ENCODE peak calls at places on chromosomes 11 and 22, in eight cellular contexts. C, P, U, Y, H, O, T and B are unnamed samples.

GRCh38 chr11:79087238-79087956 is 353.4 kb downstream of the TENM4 start:
- DNase-seq in C (no peak), P (no peak), U (no peak), Y (no peak), H (no peak), O (peak; percentile 62), T (peak; percentile 40), B (no peak)

GRCh38 chr11:77401486-77402217 is 72.2 kb downstream of the PAK1 start:
- DNase-seq in C (no peak), P (no peak), U (no peak), Y (no peak), H (no peak), O (no peak), T (no peak), B (no peak)

GRCh38 chr11:22478169-22478568 is 140.0 kb downstream of the SLC17A6 start:
- DNase-seq in C (no peak), P (no peak), U (no peak), Y (no peak), H (no peak), O (no peak), T (no peak), B (no peak)

GRCh38 chr22:37182949-37183245 is 5.2 kb downstream of the C1QTNF6 start:
- DNase-seq in C (no peak), P (no peak), U (no peak), Y (peak; percentile 41), H (no peak), O (no peak), T (no peak), B (no peak)

GRCh38 chr11:36002196-36002595 is 58.3 kb downstream of the LDLRAD3 start:
- DNase-seq in C (no peak), P (no peak), U (no peak), Y (no peak), H (no peak), O (no peak), T (no peak), B (no peak)

GRCh38 chr11:104962852-104963251 is 5.5 kb downstream of the CASP4 start:
- DNase-seq in C (no peak), P (no peak), U (no peak), Y (no peak), H (no peak), O (no peak), T (no peak), B (no peak)

GRCh38 chr11:119479685-119480275 is 56.8 kb upstream of the THY1 start:
- DNase-seq in C (no peak), P (no peak), U (no peak), Y (no peak), H (no peak), O (peak; percentile 72), T (no peak), B (peak; percentile 53)

GRCh38 chr22:37080438-37080837 is 28.9 kb downstream of the KCTD17 start:
- DNase-seq in C (no peak), P (no peak), U (no peak), Y (no peak), H (no peak), O (no peak), T (no peak), B (no peak)

DNA sequence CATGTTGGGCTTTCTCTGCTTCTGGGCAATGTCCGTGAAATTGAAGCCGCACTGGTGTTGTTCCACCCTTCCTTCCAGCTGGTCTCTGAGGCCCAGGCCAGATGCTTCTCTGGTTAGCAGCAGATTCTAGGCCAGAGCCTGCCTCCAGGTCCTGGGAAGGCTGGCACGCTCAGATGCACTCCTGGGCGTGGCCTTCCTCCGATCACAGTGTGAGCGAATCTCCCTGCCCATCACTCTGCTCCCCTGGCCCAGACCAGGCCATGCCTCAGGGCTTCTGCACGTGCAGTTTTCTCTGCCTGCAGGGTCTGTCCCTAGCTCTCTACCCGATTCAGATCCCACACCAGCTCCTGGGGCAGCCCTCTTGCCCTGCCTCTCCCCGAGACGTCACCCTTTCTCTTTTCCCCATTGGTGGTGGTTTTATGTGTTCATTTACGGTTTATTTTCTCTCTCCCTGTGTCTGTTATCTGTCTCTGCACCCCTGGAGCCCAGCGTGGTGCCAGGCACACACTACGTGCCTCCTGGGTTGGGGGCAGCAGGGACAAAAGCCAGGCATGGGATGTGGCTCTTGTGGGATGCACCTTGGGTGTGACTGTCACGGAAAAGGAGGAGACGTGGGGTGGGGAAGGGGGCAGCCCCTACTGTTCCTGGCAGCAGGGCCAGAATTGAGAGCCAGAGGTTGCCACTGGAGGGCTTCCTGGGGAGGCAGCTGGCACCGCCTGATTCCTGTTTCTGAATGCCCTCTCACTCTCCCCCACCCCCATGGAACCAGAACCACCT is 66.0 kb downstream of the KCNQ1 start:
- DNase-seq in C (peak; percentile 19), P (peak; percentile 6), U (peak; percentile 36), Y (no peak), H (no peak), O (no peak), T (peak; percentile 50), B (peak; percentile 80)
- TF ChIP-seq EP300 in C (no peak), P (no peak), U (no peak), Y (no peak), H (no peak), O (no peak), T (no peak), B (no peak)

GRCh38 chr11:488579-488978 is 18.5 kb downstream of the RNH1 start:
- DNase-seq in C (no peak), P (no peak), U (peak; percentile 76), Y (no peak), H (no peak), O (no peak), T (peak; percentile 28), B (no peak)

GRCh38 chr11:488992-489391 is 18.1 kb downstream of the RNH1 start:
- DNase-seq in C (no peak), P (peak; percentile 46), U (peak; percentile 73), Y (no peak), H (no peak), O (no peak), T (no peak), B (no peak)

GRCh38 chr11:486189-486588 is 20.9 kb downstream of the RNH1 start:
- DNase-seq in C (no peak), P (no peak), U (peak; percentile 62), Y (no peak), H (no peak), O (no peak), T (no peak), B (no peak)

GRCh38 chr11:488062-488461 is 19.0 kb downstream of the RNH1 start:
- DNase-seq in C (no peak), P (no peak), U (no peak), Y (no peak), H (no peak), O (no peak), T (no peak), B (no peak)

DNA sequence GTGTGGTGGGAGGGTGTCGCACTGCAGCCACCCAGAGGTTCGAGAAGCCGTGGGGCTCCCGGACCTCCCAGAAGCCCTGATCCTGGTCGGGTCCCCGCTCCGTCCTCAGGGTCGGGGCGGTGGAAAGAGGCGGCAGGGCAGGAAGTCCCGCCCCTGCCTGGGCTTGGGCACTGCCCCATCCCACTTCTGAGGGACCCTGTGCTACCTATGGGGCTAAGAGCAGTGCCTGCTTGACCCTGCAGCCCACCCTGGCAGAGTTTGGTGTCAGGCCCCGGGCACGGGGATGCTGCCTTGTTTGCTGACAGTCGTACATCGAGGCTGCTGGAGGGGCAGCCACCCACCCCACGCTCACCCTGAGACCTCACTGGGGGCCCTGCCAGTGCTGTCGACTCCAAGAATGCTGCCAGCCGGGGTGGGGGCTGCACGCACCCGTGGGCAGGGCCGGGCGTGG is 19.4 kb downstream of the RNH1 start:
- DNase-seq in C (no peak), P (no peak), U (peak; percentile 69), Y (no peak), H (no peak), O (no peak), T (no peak), B (no peak)
- H3K4me3 ChIP-seq in C (no peak overlapping the region), P (no peak overlapping the region), U (no peak overlapping the region), Y (no peak overlapping the region), H (no peak overlapping the region), O (no peak overlapping the region), T (no peak overlapping the region), B (no peak overlapping the region)

DNA sequence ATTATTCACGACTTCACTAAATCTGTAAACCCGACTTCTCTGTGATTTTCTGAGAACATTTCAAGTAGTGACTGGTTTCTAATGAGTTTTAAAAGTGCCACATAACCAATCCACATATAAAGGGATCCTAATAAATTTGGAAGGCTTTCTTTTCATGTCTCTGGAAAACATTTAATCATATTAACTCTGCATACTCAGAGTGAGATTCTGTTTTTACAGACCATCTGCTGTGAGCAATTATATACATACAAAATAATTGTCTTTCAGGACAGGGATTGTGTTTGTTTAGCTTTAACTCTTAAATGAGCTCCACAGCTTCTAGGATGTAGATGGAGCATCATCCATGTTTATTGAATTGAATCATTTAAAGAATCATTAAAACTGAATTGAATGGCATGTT is 65.1 kb downstream of the PRMT3 start:
- DNase-seq in C (no peak), P (no peak), U (no peak), Y (no peak), H (no peak), O (no peak), T (no peak), B (no peak)
- H3K27ac ChIP-seq in C (no peak overlapping the region), P (no peak overlapping the region), U (no peak overlapping the region), Y (no peak overlapping the region), H (no peak overlapping the region), O (no peak overlapping the region), T (no peak overlapping the region), B (no peak overlapping the region)

GRCh38 chr22:23113847-23114720 is 27.7 kb downstream of the RSPH14 start:
- DNase-seq in C (no peak), P (no peak), U (peak; percentile 51), Y (no peak), H (no peak), O (no peak), T (no peak), B (no peak)

GRCh38 chr22:23114721-23115020 is 27.1 kb downstream of the RSPH14 start:
- DNase-seq in C (no peak), P (no peak), U (no peak), Y (no peak), H (no peak), O (no peak), T (no peak), B (no peak)

GRCh38 chr22:23115369-23115768 is 26.4 kb downstream of the RSPH14 start:
- DNase-seq in C (no peak), P (no peak), U (no peak), Y (no peak), H (no peak), O (no peak), T (no peak), B (no peak)

GRCh38 chr22:23112472-23113012 is 29.2 kb downstream of the RSPH14 start:
- DNase-seq in C (no peak), P (no peak), U (peak; percentile 39), Y (no peak), H (no peak), O (no peak), T (no peak), B (no peak)

DNA sequence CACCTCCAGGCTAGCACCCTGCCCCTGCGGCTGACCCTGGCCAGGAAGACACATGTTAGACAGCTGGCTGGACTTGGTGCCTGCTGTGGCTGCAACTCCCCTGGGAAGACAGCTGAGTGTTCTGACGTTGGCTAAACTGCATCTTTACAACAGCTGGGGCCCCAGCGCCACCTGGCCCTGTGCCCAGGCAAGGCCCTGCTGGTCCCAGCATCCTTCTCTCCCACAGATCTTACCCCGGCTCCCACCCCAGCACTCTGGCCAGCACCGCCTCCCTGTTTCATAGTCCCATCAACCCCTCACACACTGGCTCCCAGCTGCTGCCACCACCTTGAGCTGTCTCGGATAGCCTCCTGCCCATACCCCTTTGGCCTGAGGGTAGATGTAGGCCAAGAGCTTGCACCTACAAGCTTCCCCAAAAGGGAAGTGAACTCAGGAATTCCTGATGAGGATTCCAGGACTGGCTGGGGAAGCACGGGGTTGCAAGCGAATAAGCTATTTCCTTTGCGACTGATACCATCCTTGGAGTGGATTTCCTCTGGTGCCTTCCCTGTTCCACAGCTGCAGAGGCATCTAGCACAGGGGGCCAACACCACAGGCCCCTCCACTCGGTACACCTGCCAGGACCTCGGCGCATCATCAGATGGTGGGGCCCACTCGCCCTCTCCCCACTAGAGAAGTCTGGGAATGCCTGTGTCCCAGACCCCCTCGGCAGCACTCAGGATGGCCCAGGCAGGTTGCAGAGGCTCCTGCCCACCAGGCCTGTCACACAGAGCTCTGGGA is 28.5 kb downstream of the RSPH14 start:
- DNase-seq in C (no peak), P (no peak), U (peak; percentile 68), Y (no peak), H (no peak), O (no peak), T (peak; percentile 84), B (no peak)
- TF ChIP-seq EP300 in C (no peak), P (no peak), U (no peak), Y (no peak), H (no peak), O (no peak), T (no peak), B (no peak)